ENCODE peak calls at places on chromosome 13, in ten cellular contexts. R is AG04449, D is lower leg skin, Q is glutamatergic neuron, O is GM13976, F is MCF 10A, B is pancreas, W is activated B cell treated with CpG ODN at 0.5 μM for 24 hours, A is AG10803, J is heart left ventricle. L is an unnamed sample.

GRCh38 chr13:66128692-66129269 is 1101.4 kb downstream of the PCDH9 start:
- DNase-seq in A (no peak), Q (no peak), W (no peak), B (no peak), O (no peak), F (no peak), J (no peak), R (no peak), D (no peak), L (no peak)

GRCh38 chr13:42747399-42747873 is 33.9 kb upstream of the FAM216B start:
- DNase-seq in B (no peak), R (peak), J (no peak), O (no peak), D (no peak), Q (no peak), F (peak), A (peak), W (no peak), L (no peak)

GRCh38 chr13:32645854-32646253 is 59.6 kb downstream of the PDS5B start:
- DNase-seq in O (no peak), W (no peak), D (no peak), J (no peak), F (no peak), A (no peak), B (no peak), R (no peak), Q (no peak), L (peak)

GRCh38 chr13:71358218-71358617 is 508.8 kb downstream of the DACH1 start:
- DNase-seq in D (no peak), B (no peak), O (no peak), A (no peak), F (no peak), J (no peak), Q (no peak), R (no peak), W (no peak), L (no peak)

GRCh38 chr13:73244486-73244885 is 185.7 kb downstream of the KLF5 start:
- DNase-seq in Q (no peak), A (no peak), F (no peak), D (no peak), O (no peak), R (no peak), W (no peak), J (no peak), B (no peak), L (no peak)

GRCh38 chr13:67062160-67062559 is 168.0 kb downstream of the PCDH9 start:
- DNase-seq in R (no peak), O (no peak), B (no peak), J (no peak), Q (no peak), D (no peak), A (no peak), F (no peak), W (no peak), L (no peak)

GRCh38 chr13:43445651-43446050 is 341.1 kb downstream of the ENOX1 start:
- DNase-seq in J (no peak), Q (no peak), F (no peak), R (no peak), B (no peak), A (no peak), O (no peak), D (no peak), W (no peak), L (no peak)

GRCh38 chr13:98187862-98188261 is 10.8 kb upstream of the RNF113B start:
- DNase-seq in B (no peak), D (no peak), A (no peak), J (no peak), W (no peak), O (no peak), R (no peak), F (no peak), Q (no peak), L (no peak)

GRCh38 chr13:34853161-34853560 is 88.9 kb upstream of the NBEA start:
- DNase-seq in D (no peak), R (no peak), Q (no peak), F (no peak), J (no peak), B (no peak), W (no peak), A (no peak), O (no peak), L (no peak)

GRCh38 chr13:109272595-109273325 is 513.6 kb downstream of the IRS2 start:
- DNase-seq in D (no peak), J (no peak), O (no peak), R (no peak), A (no peak), Q (no peak), W (no peak), B (no peak), F (peak), L (no peak)

GRCh38 chr13:97600438-97601080 is 166.6 kb downstream of the RAP2A start:
- DNase-seq in A (peak), Q (no peak), W (no peak), D (no peak), J (no peak), F (peak), B (no peak), R (no peak), O (no peak), L (no peak)

GRCh38 chr13:113022391-113023216 is 53.6 kb downstream of the MCF2L start:
- DNase-seq in D (no peak), W (no peak), R (no peak), Q (no peak), B (no peak), F (no peak), O (no peak), J (no peak), A (no peak), L (no peak)

GRCh38 chr13:23956106-23956505 is 58.8 kb upstream of the C1QTNF9B start:
- DNase-seq in O (no peak), W (no peak), B (no peak), R (no peak), A (peak), J (no peak), D (no peak), F (peak), Q (no peak), L (peak)

GRCh38 chr13:103012611-103013010 is 53.6 kb downstream of the SLC10A2 start:
- DNase-seq in W (no peak), Q (no peak), O (no peak), J (no peak), F (no peak), B (no peak), R (no peak), A (no peak), D (no peak), L (no peak)

GRCh38 chr13:35475131-35475959 is 1.1 kb downstream of the MAB21L1 start:
- DNase-seq in B (no peak), R (no peak), W (no peak), J (peak), Q (peak), D (no peak), F (no peak), A (peak), O (no peak), L (peak)

GRCh38 chr13:78319101-78319627 is 284.2 kb downstream of the POU4F1 start:
- DNase-seq in B (no peak), O (no peak), J (no peak), R (no peak), W (no peak), F (no peak), A (no peak), Q (no peak), D (no peak), L (no peak)

DNA sequence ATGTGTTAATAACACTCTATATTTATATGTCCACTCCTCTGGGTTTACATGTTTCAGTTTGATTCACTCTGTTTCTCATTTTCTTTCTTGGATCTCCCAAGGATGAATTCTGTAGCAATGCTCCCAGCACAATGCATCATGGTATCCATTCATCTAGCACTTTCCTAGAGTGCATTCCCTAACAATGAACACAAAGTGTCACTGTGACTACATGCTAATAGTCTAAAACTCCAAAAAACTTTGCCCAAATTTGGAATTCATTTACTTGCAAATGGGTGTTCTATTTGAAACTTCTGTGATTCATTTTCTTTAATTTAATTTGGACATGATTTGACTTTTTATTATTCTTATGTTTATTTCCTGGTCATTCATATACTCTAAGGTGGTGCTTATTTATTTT is 286.3 kb downstream of the POU4F1 start:
- DNase-seq in J (no peak), W (no peak), R (no peak), D (no peak), F (peak), O (no peak), A (no peak), B (no peak), Q (no peak), L (no peak)
- TF ChIP-seq CTCF in J (peak), W (no peak), R (no peak), D (no peak), F (peak), O (peak), A (no peak), B (no peak), Q (no peak), L (no peak)

DNA sequence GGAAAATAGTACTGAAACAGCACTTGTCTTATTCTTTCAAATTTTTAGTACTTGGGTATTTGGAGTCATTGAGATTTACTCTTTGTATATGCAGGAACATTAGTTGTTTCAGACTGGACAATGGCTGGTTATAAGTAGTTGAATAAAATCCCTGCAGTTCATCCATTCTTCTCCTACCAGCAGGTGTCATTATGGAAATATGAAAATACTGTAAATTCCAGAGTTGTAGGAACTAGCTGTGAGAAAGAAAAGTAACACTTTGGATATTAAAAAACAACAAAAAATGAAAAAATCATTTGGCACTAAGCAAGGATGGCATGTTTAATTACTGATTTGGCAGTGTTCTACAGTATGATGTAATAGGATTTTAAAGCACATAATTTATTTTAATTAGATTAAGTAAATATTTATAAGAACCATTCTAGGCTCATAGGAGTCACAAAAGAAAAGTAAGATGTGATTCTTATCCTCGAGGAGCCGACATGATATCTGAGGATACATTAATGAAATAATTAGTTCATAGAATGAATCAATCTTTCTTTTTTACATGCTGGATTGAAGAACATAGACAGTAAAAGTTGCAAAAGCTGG is 155.3 kb downstream of the KCNRG start:
- DNase-seq in R (no peak), O (no peak), W (no peak), B (no peak), F (peak), A (peak), J (no peak), D (no peak), Q (no peak), L (no peak)
- TF ChIP-seq CTCF in R (peak), O (no peak), W (no peak), B (no peak), F (peak), A (peak), J (peak), D (no peak), Q (no peak), L (no peak)

GRCh38 chr13:111904701-111905608 is 162.0 kb upstream of the SOX1 start:
- DNase-seq in Q (no peak), F (no peak), W (no peak), B (peak), J (no peak), O (no peak), R (no peak), D (peak), A (no peak), L (no peak)

GRCh38 chr13:111905609-111905945 is 161.4 kb upstream of the SOX1 start:
- DNase-seq in D (peak), W (no peak), B (no peak), O (no peak), R (no peak), J (no peak), Q (no peak), A (no peak), F (no peak), L (no peak)

GRCh38 chr13:111907341-111907880 is 159.5 kb upstream of the SOX1 start:
- DNase-seq in O (no peak), J (no peak), B (no peak), F (no peak), A (no peak), D (peak), W (no peak), R (no peak), Q (no peak), L (no peak)

GRCh38 chr13:111906816-111907215 is 160.1 kb upstream of the SOX1 start:
- DNase-seq in W (no peak), B (peak), D (peak), F (no peak), A (no peak), O (no peak), Q (no peak), R (no peak), J (no peak), L (no peak)

DNA sequence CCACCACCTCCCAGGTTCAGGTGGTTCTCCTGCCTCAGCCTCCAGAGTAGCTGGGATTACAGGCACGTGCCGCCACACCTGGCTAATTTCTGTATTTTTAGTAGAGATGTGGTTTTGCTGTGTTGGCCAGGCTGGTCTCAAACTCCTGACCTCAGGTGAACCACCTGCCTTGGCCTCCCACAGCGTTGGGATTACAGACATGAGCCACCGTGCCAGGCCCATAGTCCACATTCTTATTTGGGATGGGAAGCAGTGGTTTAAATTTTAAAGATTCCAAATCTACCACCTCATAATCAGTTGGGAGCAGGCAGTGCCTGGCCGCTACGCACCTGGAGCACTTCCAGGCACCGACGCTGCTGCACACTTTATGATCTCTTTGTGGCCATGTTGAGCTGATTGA is 160.6 kb upstream of the SOX1 start:
- DNase-seq in A (no peak), Q (no peak), F (no peak), B (no peak), W (no peak), J (no peak), O (no peak), R (no peak), D (peak), L (no peak)
- TF ChIP-seq CTCF in A (no peak), Q (no peak), F (no peak), B (no peak), W (no peak), J (no peak), O (no peak), R (no peak), D (no peak), L (no peak)

GRCh38 chr13:26041476-26041875 is 10.3 kb downstream of the SHISA2 start:
- DNase-seq in R (no peak), Q (no peak), A (no peak), D (no peak), B (no peak), F (no peak), W (no peak), O (no peak), J (no peak), L (no peak)

GRCh38 chr13:26036383-26036782 is 15.4 kb downstream of the SHISA2 start:
- DNase-seq in A (no peak), W (no peak), R (no peak), D (no peak), O (no peak), Q (no peak), B (no peak), J (no peak), F (no peak), L (no peak)

GRCh38 chr13:26038931-26039475 is 12.8 kb downstream of the SHISA2 start:
- DNase-seq in O (no peak), W (no peak), D (no peak), J (no peak), A (no peak), R (no peak), Q (no peak), B (no peak), F (no peak), L (no peak)

GRCh38 chr13:26034018-26034417 is 17.8 kb downstream of the SHISA2 start:
- DNase-seq in O (no peak), F (no peak), A (no peak), Q (no peak), D (no peak), R (no peak), J (no peak), W (no peak), B (no peak), L (no peak)

GRCh38 chr13:26037302-26037701 is 14.5 kb downstream of the SHISA2 start:
- DNase-seq in J (no peak), D (no peak), B (no peak), R (no peak), O (no peak), A (no peak), W (no peak), F (peak), Q (peak), L (peak)
- TF ChIP-seq CTCF in J (peak), D (no peak), B (no peak), R (peak), O (peak), A (peak), W (no peak), F (peak), Q (peak), L (peak)

DNA sequence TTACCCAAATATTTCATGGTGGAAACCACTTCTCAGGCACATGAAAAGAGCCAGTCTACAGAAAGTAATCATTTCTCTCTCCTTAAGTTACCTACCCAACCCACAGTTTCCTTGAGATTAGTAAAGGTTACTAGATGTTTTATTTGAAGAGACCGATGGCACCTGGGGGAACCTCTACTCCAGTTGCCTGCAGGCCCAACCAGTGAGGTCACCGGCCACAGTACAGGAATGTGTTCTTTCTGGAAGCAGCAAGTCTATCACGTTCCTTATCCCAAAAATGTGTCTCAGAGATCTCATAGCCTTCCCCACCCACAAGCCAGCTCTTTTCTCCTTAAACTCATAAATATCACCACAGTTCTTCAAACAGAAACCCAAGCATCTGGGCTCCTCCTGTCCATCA is 316.1 kb downstream of the COG6 start:
- DNase-seq in J (no peak), B (no peak), R (no peak), W (no peak), Q (no peak), A (no peak), D (no peak), F (no peak), O (no peak), L (no peak)
- TF ChIP-seq CTCF in J (no peak), B (no peak), R (no peak), W (no peak), Q (no peak), A (no peak), D (no peak), F (no peak), O (no peak), L (no peak)

GRCh38 chr13:58160980-58161379 is 529.4 kb downstream of the PCDH17 start:
- DNase-seq in B (no peak), F (no peak), A (no peak), Q (no peak), W (no peak), J (no peak), D (no peak), R (no peak), O (no peak), L (no peak)
- TF ChIP-seq CTCF in B (no peak), F (no peak), A (no peak), Q (no peak), W (no peak), J (no peak), D (no peak), R (no peak), O (no peak), L (no peak)

GRCh38 chr13:78806457-78806856 is 147.5 kb upstream of the OBI1 start:
- DNase-seq in B (no peak), A (no peak), Q (no peak), O (no peak), F (peak), J (no peak), D (no peak), R (no peak), W (no peak), L (no peak)
- TF ChIP-seq CTCF in B (no peak), A (no peak), Q (peak), O (peak), F (no peak), J (peak), D (no peak), R (no peak), W (no peak), L (peak)

DNA sequence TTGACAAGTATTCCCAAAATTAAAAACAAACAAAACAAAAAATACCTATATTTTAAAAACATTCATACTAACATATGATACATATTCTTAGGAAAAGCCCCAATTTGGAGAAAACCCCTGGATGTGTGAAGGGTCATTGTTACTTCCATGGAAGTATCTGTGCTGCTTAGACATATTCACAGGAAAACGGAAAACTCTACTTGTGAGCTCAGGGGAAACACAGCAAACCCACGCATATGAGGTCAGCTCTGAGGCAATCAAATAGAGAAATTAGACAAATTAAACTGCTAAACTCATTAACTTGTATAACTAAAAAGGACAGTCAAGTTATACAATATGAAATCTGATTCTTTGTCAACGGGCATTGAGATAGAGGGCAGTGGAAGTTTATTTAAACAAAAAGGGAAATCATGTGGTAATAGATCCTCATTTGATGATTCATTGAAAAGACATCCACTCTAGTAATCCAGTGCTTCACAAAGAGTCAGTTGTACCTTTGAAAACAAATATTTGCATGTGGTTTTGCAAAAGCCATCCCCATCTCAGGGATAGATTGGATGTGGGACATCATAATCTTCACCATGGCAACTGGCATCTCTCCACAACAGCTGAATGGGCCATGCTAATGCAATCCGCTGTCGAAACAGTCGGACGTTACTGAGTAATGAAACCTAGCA is 423.4 kb downstream of the ITGBL1 start:
- DNase-seq in F (peak), B (no peak), A (peak), D (no peak), O (no peak), R (no peak), Q (no peak), W (no peak), J (peak), L (no peak)
- TF ChIP-seq CTCF in F (no peak), B (no peak), A (no peak), D (no peak), O (no peak), R (no peak), Q (no peak), W (no peak), J (no peak), L (no peak)